ENCODE peak calls at places on chromosomes 2 and 18, in eight cellular contexts. X, E, Z, M, Y, F, V and W are unnamed samples.
A peak's percentile ranks its signal among the peaks of the same experiment; 100 is the strongest.

GRCh38 chr18:48935433-48935774 is 15.4 kb downstream of the SMAD7 start:
- DNase-seq in M (no peak), X (no peak), V (no peak), Z (no peak), F (no peak), E (no peak), Y (no peak), W (no peak)

GRCh38 chr2:215828528-215829184 is 184.7 kb downstream of the MREG start:
- DNase-seq in Y (peak; percentile 18), Z (peak; percentile 51), M (no peak), E (peak; percentile 47), F (no peak), V (peak; percentile 25), X (no peak), W (no peak)

GRCh38 chr2:149598014-149598395 is 10.4 kb upstream of the MMADHC start:
- DNase-seq in Y (peak; percentile 47), F (no peak), X (no peak), E (no peak), Z (no peak), V (no peak), M (no peak), W (no peak)

GRCh38 chr2:42977236-42978174 is 185.1 kb upstream of the HAAO start:
- DNase-seq in F (no peak), X (no peak), V (no peak), E (no peak), Y (no peak), M (no peak), Z (no peak), W (no peak)

GRCh38 chr18:48292229-48292628 is 117.0 kb downstream of the ZBTB7C start:
- DNase-seq in F (no peak), M (no peak), V (no peak), Z (no peak), Y (no peak), X (no peak), E (no peak), W (no peak)

GRCh38 chr2:8059255-8059654 is 622.6 kb upstream of the ID2 start:
- DNase-seq in Z (no peak), M (no peak), X (no peak), V (no peak), F (no peak), Y (peak; percentile 74), E (no peak), W (no peak)

GRCh38 chr18:47080872-47081271 is 45.5 kb upstream of the ELOA2 start:
- DNase-seq in M (no peak), Y (no peak), Z (no peak), F (no peak), X (no peak), V (no peak), E (no peak), W (no peak)

GRCh38 chr2:48232351-48232750 is 297.6 kb upstream of the STON1 start:
- DNase-seq in X (no peak), Z (peak; percentile 20), V (no peak), F (no peak), M (no peak), Y (no peak), E (no peak), W (no peak)

GRCh38 chr18:22026889-22027288 is 142.5 kb upstream of the GATA6 start:
- DNase-seq in X (no peak), V (no peak), Y (no peak), Z (no peak), F (no peak), E (no peak), M (no peak), W (no peak)

GRCh38 chr2:231674587-231675334 is 33.6 kb upstream of the PTMA start:
- DNase-seq in E (peak; percentile 80), M (no peak), F (peak; percentile 26), Y (peak; percentile 31), X (peak; percentile 76), Z (peak; percentile 84), V (peak; percentile 56), W (no peak)

GRCh38 chr2:64204006-64204632 is 59.9 kb upstream of the PELI1 start:
- DNase-seq in E (peak; percentile 60), M (no peak), Z (peak; percentile 57), V (peak; percentile 24), F (no peak), Y (no peak), X (no peak), W (no peak)

GRCh38 chr2:20961858-20962257 is 82.0 kb downstream of the APOB start:
- DNase-seq in M (no peak), V (no peak), Y (no peak), Z (no peak), X (no peak), E (no peak), F (no peak), W (no peak)